ENCODE peak calls at places on chromosome X, in ten cellular contexts. K, G, W, E, Z, Y, O, I, T and P are unnamed samples.

GRCh38 chrX:9882669-9883446 is 84.3 kb upstream of the CLDN34 start:
- DNase-seq in K (no peak), G (no peak), W (no peak), E (no peak), Z (peak), Y (no peak), O (no peak), I (no peak), T (no peak), P (no peak)

GRCh38 chrX:146278381-146278780 is 460.8 kb downstream of the SLITRK2 start:
- DNase-seq in K (peak), G (no peak), W (no peak), E (no peak), Z (no peak), Y (no peak), O (peak), I (no peak), T (no peak), P (no peak)

GRCh38 chrX:72021975-72022374 is 109.7 kb downstream of the RTL5 start:
- DNase-seq in K (peak), G (no peak), W (peak), E (no peak), Z (peak), Y (no peak), O (no peak), I (no peak), T (no peak), P (no peak)

GRCh38 chrX:43108828-43109227 is 330.9 kb upstream of the PPP1R2C start:
- DNase-seq in K (no peak), G (no peak), W (no peak), E (no peak), Z (no peak), Y (no peak), O (no peak), I (no peak), T (no peak), P (no peak)

GRCh38 chrX:71302461-71303213 is 1.1 kb downstream of the ITGB1BP2 start:
- DNase-seq in K (no peak), G (no peak), W (no peak), E (no peak), Z (no peak), Y (no peak), O (no peak), I (no peak), T (no peak), P (no peak)

GRCh38 chrX:51853251-51853650 is 40.2 kb upstream of the MAGED1 start:
- DNase-seq in K (no peak), G (no peak), W (no peak), E (no peak), Z (no peak), Y (no peak), O (no peak), I (no peak), T (no peak), P (no peak)

GRCh38 chrX:129696463-129697155 is 41.9 kb upstream of the APLN start:
- DNase-seq in K (peak), G (no peak), W (no peak), E (no peak), Z (no peak), Y (no peak), O (no peak), I (no peak), T (no peak), P (no peak)

GRCh38 chrX:23008431-23009099 is 8.8 kb downstream of the DDX53 start:
- DNase-seq in K (peak), G (no peak), W (no peak), E (no peak), Z (peak), Y (no peak), O (peak), I (no peak), T (no peak), P (no peak)

GRCh38 chrX:21806691-21807090 is 32.7 kb upstream of the MBTPS2 start:
- DNase-seq in K (no peak), G (no peak), W (no peak), E (no peak), Z (peak), Y (no peak), O (no peak), I (no peak), T (no peak), P (no peak)

GRCh38 chrX:56968980-56969379 is 26.4 kb downstream of the SPIN3 start:
- DNase-seq in K (no peak), G (no peak), W (no peak), E (no peak), Z (no peak), Y (no peak), O (no peak), I (no peak), T (no peak), P (no peak)

GRCh38 chrX:14801136-14801535 is 71.7 kb downstream of the FANCB start:
- DNase-seq in K (no peak), G (no peak), W (no peak), E (no peak), Z (no peak), Y (no peak), O (no peak), I (no peak), T (no peak), P (no peak)

GRCh38 chrX:22629105-22629725 is 356.5 kb downstream of the CBLL2 start:
- DNase-seq in K (no peak), G (no peak), W (no peak), E (no peak), Z (no peak), Y (no peak), O (no peak), I (no peak), T (no peak), P (no peak)

GRCh38 chrX:154437971-154438893 is 1.3 kb downstream of the GDI1 start:
- DNase-seq in K (no peak), G (no peak), W (no peak), E (no peak), Z (no peak), Y (no peak), O (no peak), I (no peak), T (no peak), P (no peak)

GRCh38 chrX:19886888-19887531 is 390 bp downstream of the SH3KBP1 start:
- DNase-seq in K (peak), G (peak), W (peak), E (no peak), Z (no peak), Y (no peak), O (peak), I (peak), T (no peak), P (peak)

GRCh38 chrX:24242649-24243556 is 71.0 kb downstream of the SUPT20HL2 start:
- DNase-seq in K (peak), G (no peak), W (no peak), E (peak), Z (no peak), Y (no peak), O (peak), I (no peak), T (no peak), P (peak)

GRCh38 chrX:63686878-63687714 is 97.9 kb downstream of the ARHGEF9 start:
- DNase-seq in K (peak), G (no peak), W (no peak), E (no peak), Z (peak), Y (no peak), O (peak), I (no peak), T (no peak), P (no peak)

GRCh38 chrX:1535241-1536041 is 1.5 kb downstream of the P2RY8 start:
- DNase-seq in K (peak), G (no peak), W (peak), E (no peak), Z (no peak), Y (no peak), O (peak), I (peak), T (peak), P (no peak)

GRCh38 chrX:123481908-123482873 is 250.7 kb downstream of the THOC2 start:
- DNase-seq in K (no peak), G (no peak), W (no peak), E (no peak), Z (no peak), Y (no peak), O (no peak), I (no peak), T (no peak), P (no peak)

GRCh38 chrX:52870041-52870440 is 2.2 kb upstream of the XAGE3 start:
- DNase-seq in K (no peak), G (no peak), W (no peak), E (no peak), Z (no peak), Y (no peak), O (no peak), I (no peak), T (no peak), P (no peak)

GRCh38 chrX:95764972-95765451 is 919.6 kb upstream of the DIAPH2 start:
- DNase-seq in K (peak), G (peak), W (no peak), E (no peak), Z (peak), Y (no peak), O (peak), I (no peak), T (no peak), P (no peak)

GRCh38 chrX:140040397-140040796 is 75.1 kb upstream of the CXorf66 start:
- DNase-seq in K (no peak), G (no peak), W (no peak), E (no peak), Z (peak), Y (no peak), O (no peak), I (no peak), T (no peak), P (no peak)

GRCh38 chrX:25011589-25012432 is 4.0 kb downstream of the ARX start:
- DNase-seq in K (no peak), G (no peak), W (no peak), E (no peak), Z (no peak), Y (no peak), O (no peak), I (no peak), T (no peak), P (no peak)

GRCh38 chrX:154714925-154715324 is 36.0 kb downstream of the GAB3 start:
- DNase-seq in K (peak), G (no peak), W (peak), E (no peak), Z (peak), Y (no peak), O (peak), I (peak), T (no peak), P (peak)

GRCh38 chrX:74779175-74779574 is 146.1 kb downstream of the NEXMIF start:
- DNase-seq in K (no peak), G (no peak), W (no peak), E (no peak), Z (no peak), Y (peak), O (no peak), I (no peak), T (no peak), P (no peak)

GRCh38 chrX:13888284-13888683 is 71.4 kb upstream of the GPM6B start:
- DNase-seq in K (no peak), G (no peak), W (no peak), E (peak), Z (no peak), Y (peak), O (no peak), I (no peak), T (no peak), P (no peak)

GRCh38 chrX:55709735-55710134 is 7.8 kb upstream of the RRAGB start:
- DNase-seq in K (peak), G (no peak), W (no peak), E (no peak), Z (no peak), Y (no peak), O (no peak), I (no peak), T (no peak), P (no peak)

GRCh38 chrX:114970806-114971205 is 46.6 kb downstream of the IL13RA2 start:
- DNase-seq in K (no peak), G (no peak), W (no peak), E (no peak), Z (no peak), Y (no peak), O (no peak), I (no peak), T (no peak), P (no peak)